ENCODE peak calls at places on chromosomes 6 and 20, in five cellular contexts. One of them, this sample, is unnamed. For H3K4me1, the result is how much of the 10 kb centered on the place peaks cover.

GRCh38 chr6:158905277-158905676 is 86.1 kb upstream of the EZR start:
- DNase-seq in cardiac muscle cell: no peak
- DNase-seq in GM23338: no peak
- DNase-seq in upper lobe of right lung: no peak
- DNase-seq in ovary: no peak
- DNase-seq in this sample: no peak

GRCh38 chr6:43744490-43744889 is 25.5 kb upstream of the VEGFA start:
- DNase-seq in cardiac muscle cell: no peak
- DNase-seq in GM23338: no peak
- DNase-seq in upper lobe of right lung: peak
- DNase-seq in ovary: no peak
- DNase-seq in this sample: no peak

GRCh38 chr20:49631856-49632418 is 64.0 kb upstream of the PTGIS start:
- DNase-seq in cardiac muscle cell: no peak
- DNase-seq in GM23338: peak
- DNase-seq in upper lobe of right lung: no peak
- DNase-seq in ovary: no peak
- DNase-seq in this sample: no peak

GRCh38 chr6:42929928-42930360 is 664 bp downstream of the CNPY3 start:
- DNase-seq in cardiac muscle cell: peak
- DNase-seq in GM23338: no peak
- DNase-seq in upper lobe of right lung: no peak
- DNase-seq in ovary: no peak
- DNase-seq in this sample: peak

GRCh38 chr6:142842423-142843261 is 102.3 kb downstream of the HIVEP2 start:
- DNase-seq in cardiac muscle cell: no peak
- DNase-seq in GM23338: no peak
- DNase-seq in upper lobe of right lung: no peak
- DNase-seq in ovary: no peak
- DNase-seq in this sample: no peak

GRCh38 chr20:48703107-48703506 is 124.7 kb downstream of the PREX1 start:
- DNase-seq in cardiac muscle cell: no peak
- DNase-seq in GM23338: no peak
- DNase-seq in upper lobe of right lung: peak
- DNase-seq in ovary: no peak
- DNase-seq in this sample: no peak

GRCh38 chr6:30880563-30881252 is 3.6 kb upstream of the DDR1 start:
- DNase-seq in cardiac muscle cell: peak
- DNase-seq in GM23338: peak
- DNase-seq in upper lobe of right lung: no peak
- DNase-seq in ovary: no peak
- DNase-seq in this sample: no peak

GRCh38 chr6:13262302-13263006 is 65.9 kb downstream of the TBC1D7 start:
- DNase-seq in cardiac muscle cell: no peak
- DNase-seq in GM23338: no peak
- DNase-seq in upper lobe of right lung: no peak
- DNase-seq in ovary: no peak
- DNase-seq in this sample: no peak

GRCh38 chr6:155418017-155418749 is 37.5 kb downstream of the NOX3 start:
- DNase-seq in cardiac muscle cell: no peak
- DNase-seq in GM23338: peak
- DNase-seq in upper lobe of right lung: no peak
- DNase-seq in ovary: peak
- DNase-seq in this sample: peak

GRCh38 chr20:54026300-54027064 is 43.9 kb downstream of the BCAS1 start:
- DNase-seq in cardiac muscle cell: no peak
- DNase-seq in GM23338: no peak
- DNase-seq in upper lobe of right lung: no peak
- DNase-seq in ovary: no peak
- DNase-seq in this sample: no peak

GRCh38 chr6:10725716-10726115 is 2.8 kb downstream of the TMEM14C start:
- DNase-seq in cardiac muscle cell: no peak
- DNase-seq in GM23338: no peak
- DNase-seq in upper lobe of right lung: no peak
- DNase-seq in ovary: no peak
- DNase-seq in this sample: no peak

GRCh38 chr6:146770965-146771735 is 172.4 kb downstream of the ADGB start:
- DNase-seq in cardiac muscle cell: no peak
- DNase-seq in GM23338: no peak
- DNase-seq in upper lobe of right lung: peak
- DNase-seq in ovary: peak
- DNase-seq in this sample: peak

GRCh38 chr6:56759521-56759920 is 116.8 kb upstream of the DST start:
- DNase-seq in cardiac muscle cell: no peak
- DNase-seq in GM23338: peak
- DNase-seq in upper lobe of right lung: no peak
- DNase-seq in ovary: no peak
- DNase-seq in this sample: no peak

GRCh38 chr6:36928547-36928918 is 26.0 kb upstream of the PI16 start:
- DNase-seq in cardiac muscle cell: no peak
- DNase-seq in GM23338: no peak
- DNase-seq in upper lobe of right lung: no peak
- DNase-seq in ovary: peak
- DNase-seq in this sample: no peak

GRCh38 chr6:72348926-72349325 is 272.9 kb upstream of the KCNQ5 start:
- DNase-seq in cardiac muscle cell: no peak
- DNase-seq in GM23338: no peak
- DNase-seq in upper lobe of right lung: no peak
- DNase-seq in ovary: no peak
- DNase-seq in this sample: no peak

GRCh38 chr20:59207742-59208357 is 44.2 kb downstream of the ZNF831 start:
- DNase-seq in cardiac muscle cell: peak
- DNase-seq in GM23338: peak
- DNase-seq in upper lobe of right lung: peak
- DNase-seq in ovary: no peak
- DNase-seq in this sample: peak

GRCh38 chr6:81875776-81876293 is 123.4 kb upstream of the TENT5A start:
- DNase-seq in cardiac muscle cell: no peak
- DNase-seq in GM23338: no peak
- DNase-seq in upper lobe of right lung: no peak
- DNase-seq in ovary: no peak
- DNase-seq in this sample: no peak

GRCh38 chr6:85676086-85676729 is 33.5 kb upstream of the SYNCRIP start:
- DNase-seq in cardiac muscle cell: no peak
- DNase-seq in GM23338: no peak
- DNase-seq in upper lobe of right lung: no peak
- DNase-seq in ovary: no peak
- DNase-seq in this sample: no peak

GRCh38 chr20:20130399-20130798 is 78.1 kb downstream of the CFAP61 start:
- DNase-seq in cardiac muscle cell: no peak
- DNase-seq in GM23338: peak
- DNase-seq in upper lobe of right lung: no peak
- DNase-seq in ovary: no peak
- DNase-seq in this sample: no peak

DNA sequence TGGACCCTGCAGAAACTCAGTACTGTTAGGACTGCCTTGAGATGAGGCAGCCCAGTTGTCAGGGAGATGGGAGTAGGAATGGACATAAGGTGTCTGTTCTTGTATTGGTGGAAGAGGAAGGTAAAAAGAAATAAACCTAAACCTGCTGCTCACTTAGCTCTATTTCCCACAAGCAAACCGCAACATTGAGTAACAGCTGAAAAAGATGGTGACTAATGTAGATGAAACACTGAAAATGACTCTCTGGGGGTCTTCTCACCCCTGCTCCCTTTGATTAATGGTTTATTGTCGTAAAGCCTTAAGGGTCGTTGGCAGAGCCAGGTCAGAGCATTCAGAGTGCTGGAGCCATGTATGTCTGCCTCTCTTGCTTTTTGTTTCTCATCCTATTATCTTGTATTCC is 87.5 kb downstream of the FOXO3 start:
- DNase-seq in cardiac muscle cell: no peak
- DNase-seq in GM23338: no peak
- DNase-seq in upper lobe of right lung: no peak
- DNase-seq in ovary: no peak
- DNase-seq in this sample: no peak
- H3K4me1 ChIP-seq in cardiac muscle cell: under half
- H3K4me1 ChIP-seq in GM23338: under half
- H3K4me1 ChIP-seq in upper lobe of right lung: half or more
- H3K4me1 ChIP-seq in ovary: under half
- H3K4me1 ChIP-seq in this sample: under half

DNA sequence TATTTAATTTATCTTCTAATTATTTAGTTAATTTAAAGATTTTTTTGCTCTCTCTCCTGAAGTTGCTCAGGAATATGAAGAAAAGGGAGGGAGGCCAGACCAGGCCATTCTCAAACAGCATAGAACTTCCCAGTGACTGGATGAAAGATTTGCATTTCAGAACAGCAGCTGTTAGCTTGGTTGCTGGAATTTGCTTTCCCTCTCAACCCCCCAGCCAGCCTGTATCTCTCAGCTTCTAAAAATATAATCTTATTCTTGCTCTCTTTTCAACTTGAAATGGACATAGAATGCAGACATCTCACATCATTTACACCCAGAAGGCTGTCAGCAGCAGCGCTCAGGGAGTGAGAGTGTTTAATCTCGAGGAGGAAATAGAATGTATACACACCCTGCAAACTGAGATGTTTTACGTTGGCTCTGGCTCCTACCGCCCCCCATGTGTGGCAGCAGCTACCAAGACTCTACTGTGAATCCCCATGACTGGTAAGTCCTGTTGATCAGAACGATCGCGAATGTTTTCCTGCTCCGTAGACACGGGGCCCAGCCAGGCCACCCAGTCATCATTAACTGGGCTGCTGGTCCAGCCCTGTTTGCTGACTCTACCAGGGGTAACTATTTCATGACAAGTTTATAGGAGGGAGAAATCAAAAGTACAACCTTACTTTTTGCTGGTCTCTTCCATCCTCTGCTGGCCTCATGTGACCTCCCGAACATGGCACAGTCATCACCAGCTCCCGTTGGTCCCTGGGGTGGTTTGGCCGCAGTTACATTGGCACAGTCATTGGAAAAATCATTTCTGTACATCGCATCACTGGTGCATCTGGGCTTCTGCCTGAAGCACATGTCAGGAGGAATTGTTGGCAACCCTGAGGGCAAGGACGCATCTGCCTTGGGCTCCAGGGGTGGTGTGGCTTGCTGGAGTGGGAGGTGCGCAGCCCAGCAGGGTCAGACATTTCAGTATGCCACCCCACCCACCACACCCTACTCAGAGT is 163.2 kb upstream of the SLC24A3 start:
- DNase-seq in cardiac muscle cell: peak
- DNase-seq in GM23338: no peak
- DNase-seq in upper lobe of right lung: no peak
- DNase-seq in ovary: no peak
- DNase-seq in this sample: no peak
- H3K4me3 ChIP-seq in cardiac muscle cell: no peak
- H3K4me3 ChIP-seq in GM23338: no peak
- H3K4me3 ChIP-seq in upper lobe of right lung: no peak
- H3K4me3 ChIP-seq in ovary: no peak
- H3K4me3 ChIP-seq in this sample: no peak

GRCh38 chr20:46334423-46334978 is 26.2 kb upstream of the CDH22 start:
- DNase-seq in cardiac muscle cell: no peak
- DNase-seq in GM23338: no peak
- DNase-seq in upper lobe of right lung: no peak
- DNase-seq in ovary: no peak
- DNase-seq in this sample: no peak

GRCh38 chr20:46330831-46331371 is 22.6 kb upstream of the CDH22 start:
- DNase-seq in cardiac muscle cell: no peak
- DNase-seq in GM23338: no peak
- DNase-seq in upper lobe of right lung: no peak
- DNase-seq in ovary: no peak
- DNase-seq in this sample: no peak

GRCh38 chr20:46333136-46333991 is 25.1 kb upstream of the CDH22 start:
- DNase-seq in cardiac muscle cell: no peak
- DNase-seq in GM23338: no peak
- DNase-seq in upper lobe of right lung: no peak
- DNase-seq in ovary: no peak
- DNase-seq in this sample: no peak

GRCh38 chr20:46331612-46332361 is 23.5 kb upstream of the CDH22 start:
- DNase-seq in cardiac muscle cell: no peak
- DNase-seq in GM23338: no peak
- DNase-seq in upper lobe of right lung: no peak
- DNase-seq in ovary: no peak
- DNase-seq in this sample: no peak

DNA sequence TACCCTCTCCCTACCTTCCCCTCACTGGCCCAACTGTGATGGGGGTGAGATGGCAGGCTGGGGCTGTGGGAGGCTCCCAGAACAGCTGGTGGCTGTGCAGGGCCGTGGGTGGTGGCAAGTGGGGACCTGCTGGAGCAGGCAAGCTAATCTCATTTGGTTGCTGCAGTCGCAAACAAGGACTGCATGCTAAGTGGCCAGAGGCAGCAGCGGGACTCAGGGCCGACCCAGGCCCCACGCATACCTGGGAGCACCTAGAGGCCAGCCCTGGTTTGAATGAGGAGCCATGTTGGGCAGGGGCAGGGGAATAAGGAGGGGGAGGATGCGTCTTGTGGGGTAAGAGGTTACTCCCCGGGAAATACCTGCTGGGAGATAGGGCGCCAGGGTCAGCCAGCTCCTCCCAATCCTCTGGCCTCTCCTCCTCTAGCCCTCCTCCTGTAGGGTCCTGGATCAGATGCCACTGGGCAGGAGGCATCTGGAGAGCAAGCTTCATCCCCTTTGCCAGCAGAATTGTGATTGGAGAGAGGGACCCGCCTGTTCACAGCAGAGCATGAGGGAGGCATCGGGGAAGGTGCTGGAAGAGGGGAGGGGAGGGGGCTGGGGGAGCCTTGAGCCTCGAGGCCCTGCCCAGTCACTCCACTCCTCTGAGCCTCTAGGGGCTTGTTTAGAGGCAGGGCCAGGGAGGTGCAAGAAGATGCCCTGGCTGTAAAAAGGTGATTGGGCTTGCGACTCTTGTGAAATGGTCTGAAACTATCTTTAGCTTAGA is 24.3 kb upstream of the CDH22 start:
- DNase-seq in cardiac muscle cell: no peak
- DNase-seq in GM23338: no peak
- DNase-seq in upper lobe of right lung: no peak
- DNase-seq in ovary: no peak
- DNase-seq in this sample: no peak
- H3K4me1 ChIP-seq in cardiac muscle cell: under half
- H3K4me1 ChIP-seq in GM23338: under half
- H3K4me1 ChIP-seq in upper lobe of right lung: under half
- H3K4me1 ChIP-seq in ovary: under half
- H3K4me1 ChIP-seq in this sample: under half

DNA sequence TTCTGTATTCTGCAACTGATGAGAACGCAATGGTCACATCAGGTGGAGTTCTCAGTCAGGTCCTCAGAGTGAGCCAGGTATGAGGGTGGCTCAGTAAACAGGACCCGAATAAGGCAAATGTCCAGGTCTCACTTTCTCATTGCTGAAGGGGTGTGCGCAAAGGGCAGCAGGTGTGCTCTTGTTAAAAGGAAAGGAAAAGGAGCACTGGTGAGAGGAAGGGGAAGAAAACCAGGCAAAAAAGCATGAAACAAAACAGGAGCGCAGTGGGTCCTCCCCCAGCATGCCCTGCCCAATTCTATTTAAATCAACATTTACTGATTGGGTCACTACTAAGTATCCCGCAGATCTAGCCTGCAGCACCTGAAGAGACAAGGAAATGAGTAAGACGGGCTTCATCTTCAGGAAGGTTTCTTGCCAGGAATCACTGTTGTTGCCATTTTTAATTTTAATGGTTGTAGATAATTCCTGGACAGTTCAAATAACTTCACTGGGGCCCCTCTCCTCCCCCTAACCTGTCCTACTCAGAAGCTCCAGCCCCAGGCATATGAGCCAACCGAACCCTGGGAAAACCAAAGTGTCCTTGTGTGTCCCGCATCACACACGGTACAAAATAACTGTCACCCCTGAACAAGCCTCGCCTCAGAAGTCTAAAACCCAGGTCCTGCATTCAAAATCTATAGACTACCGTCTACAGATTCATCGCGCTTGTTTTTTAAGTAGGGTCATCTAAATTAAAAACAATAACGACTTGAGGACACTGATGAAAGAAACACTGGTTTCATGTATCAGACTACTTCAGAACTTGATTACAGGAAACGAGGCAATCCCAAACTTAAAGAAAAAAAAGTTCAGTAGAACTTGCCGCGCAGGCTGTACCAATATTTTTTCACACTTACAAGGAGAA is 980 bp downstream of the MBOAT1 start:
- DNase-seq in cardiac muscle cell: no peak
- DNase-seq in GM23338: peak
- DNase-seq in upper lobe of right lung: no peak
- DNase-seq in ovary: no peak
- DNase-seq in this sample: no peak
- H3K4me3 ChIP-seq in cardiac muscle cell: peak
- H3K4me3 ChIP-seq in GM23338: peak
- H3K4me3 ChIP-seq in upper lobe of right lung: peak
- H3K4me3 ChIP-seq in ovary: peak
- H3K4me3 ChIP-seq in this sample: peak